ENCODE peak calls at places on chromosomes 3 and 15, in seven cellular contexts. B is natural killer cell, H is brain pericyte, N is EL, E is sciatic nerve, S is activated gamma-delta T cell treated with Interleukin-2 at 50 U/mL for 16 hours, T is left ventricle myocardium inferior. J is an unnamed sample.

GRCh38 chr3:71542548-71543370 is 40.8 kb downstream of the FOXP1 start:
- DNase-seq in H (peak), S (no peak), N (peak), E (peak), T (peak), B (no peak), J (no peak)

GRCh38 chr3:72177075-72178050 is 392.4 kb upstream of the PROK2 start:
- DNase-seq in H (no peak), B (no peak), T (peak), N (peak), E (peak), S (no peak), J (no peak)

GRCh38 chr3:194512895-194513601 is 26.2 kb upstream of the ATP13A3 start:
- DNase-seq in E (no peak), N (no peak), S (no peak), T (no peak), B (no peak), H (peak), J (no peak)

GRCh38 chr3:118578559-118578958 is 456.1 kb downstream of the IGSF11 start:
- DNase-seq in T (no peak), B (no peak), S (no peak), E (no peak), H (no peak), N (no peak), J (no peak)

GRCh38 chr3:46948830-46949671 is 27.5 kb downstream of the CCDC12 start:
- DNase-seq in N (no peak), B (no peak), H (no peak), S (no peak), T (peak), E (no peak), J (no peak)

GRCh38 chr3:188993140-188993539 is 178.6 kb upstream of the TPRG1 start:
- DNase-seq in H (no peak), B (no peak), T (no peak), N (no peak), E (no peak), S (no peak), J (no peak)

GRCh38 chr15:74176262-74177208 is 3.0 kb downstream of the ISLR start:
- DNase-seq in H (no peak), E (peak), T (peak), N (no peak), S (no peak), B (no peak), J (no peak)

GRCh38 chr3:159532577-159532976 is 456.1 kb upstream of the IL12A start:
- DNase-seq in E (no peak), T (no peak), B (no peak), H (no peak), S (no peak), N (peak), J (no peak)

GRCh38 chr3:52277071-52277964 is 1.1 kb downstream of the WDR82 start:
- DNase-seq in E (peak), H (no peak), T (peak), N (peak), B (peak), S (peak), J (peak)

GRCh38 chr3:58356054-58356453 is 23.4 kb downstream of the PXK start:
- DNase-seq in S (no peak), N (no peak), H (no peak), B (no peak), E (no peak), T (no peak), J (no peak)

GRCh38 chr3:2783261-2783660 is 326.9 kb downstream of the IL5RA start:
- DNase-seq in S (no peak), B (no peak), E (no peak), H (no peak), T (no peak), N (no peak), J (no peak)

GRCh38 chr3:172315401-172316091 is 132.7 kb downstream of the GHSR start:
- DNase-seq in E (no peak), H (no peak), B (no peak), T (no peak), S (no peak), N (peak), J (no peak)

GRCh38 chr3:157063926-157064325 is 96.0 kb downstream of the CCNL1 start:
- DNase-seq in S (no peak), E (no peak), T (no peak), B (no peak), N (no peak), H (peak), J (no peak)

GRCh38 chr3:105923151-105923550 is 54.3 kb upstream of the CBLB start:
- DNase-seq in N (no peak), B (no peak), T (no peak), E (no peak), S (no peak), H (no peak), J (no peak)

GRCh38 chr15:59484399-59484798 is 46.4 kb downstream of the FAM81A start:
- DNase-seq in E (no peak), S (no peak), B (no peak), T (no peak), N (no peak), H (no peak), J (no peak)

GRCh38 chr15:71003314-71003713 is 110.7 kb downstream of the LRRC49 start:
- DNase-seq in E (no peak), B (no peak), S (no peak), H (no peak), N (peak), T (no peak), J (no peak)

GRCh38 chr3:119600732-119601131 is 3.0 kb downstream of the PLA1A start:
- DNase-seq in N (peak), S (no peak), B (no peak), E (no peak), H (no peak), T (peak), J (peak)

GRCh38 chr3:197012021-197012883 is 17.4 kb downstream of the MELTF start:
- DNase-seq in E (no peak), H (no peak), B (no peak), S (no peak), N (no peak), T (no peak), J (no peak)

GRCh38 chr3:156762631-156763185 is 63.4 kb upstream of the LEKR1 start:
- DNase-seq in H (peak), B (no peak), T (no peak), S (no peak), E (no peak), N (peak), J (no peak)